ENCODE peak calls at places on chromosomes 13 and 19, in seven cellular contexts. One of them, this sample, is unnamed.

GRCh38 chr13:25811506-25811905 is 240.3 kb downstream of the SHISA2 start:
- DNase-seq in psoas muscle: no peak
- DNase-seq in omental fat pad: no peak
- DNase-seq in fibroblast of mammary gland: no peak
- DNase-seq in GM10248: no peak
- DNase-seq in upper lobe of left lung: no peak
- DNase-seq in stomach: no peak
- DNase-seq in this sample: no peak

GRCh38 chr13:48775804-48776203 is 122.1 kb downstream of the CYSLTR2 start:
- DNase-seq in fibroblast of mammary gland: peak; percentile 99
- DNase-seq in omental fat pad: no peak
- DNase-seq in stomach: no peak
- DNase-seq in upper lobe of left lung: no peak
- DNase-seq in psoas muscle: no peak
- DNase-seq in GM10248: no peak
- DNase-seq in this sample: no peak

GRCh38 chr19:29400917-29401711 is 124.7 kb upstream of the VSTM2B start:
- DNase-seq in upper lobe of left lung: no peak
- DNase-seq in psoas muscle: no peak
- DNase-seq in stomach: no peak
- DNase-seq in omental fat pad: no peak
- DNase-seq in fibroblast of mammary gland: peak; percentile 7
- DNase-seq in GM10248: no peak
- DNase-seq in this sample: no peak

GRCh38 chr13:71254384-71254783 is 612.6 kb downstream of the DACH1 start:
- DNase-seq in stomach: no peak
- DNase-seq in omental fat pad: no peak
- DNase-seq in psoas muscle: no peak
- DNase-seq in fibroblast of mammary gland: no peak
- DNase-seq in upper lobe of left lung: no peak
- DNase-seq in GM10248: no peak
- DNase-seq in this sample: no peak

GRCh38 chr19:2239771-2240770 is 3.4 kb downstream of the SF3A2 start:
- DNase-seq in omental fat pad: no peak
- DNase-seq in fibroblast of mammary gland: peak; percentile 44
- DNase-seq in GM10248: no peak
- DNase-seq in upper lobe of left lung: peak; percentile 32
- DNase-seq in stomach: no peak
- DNase-seq in psoas muscle: no peak
- DNase-seq in this sample: no peak

GRCh38 chr19:17948967-17949930 is 16.4 kb downstream of the CCDC124 start:
- DNase-seq in GM10248: no peak
- DNase-seq in omental fat pad: no peak
- DNase-seq in fibroblast of mammary gland: no peak
- DNase-seq in stomach: no peak
- DNase-seq in psoas muscle: no peak
- DNase-seq in upper lobe of left lung: no peak
- DNase-seq in this sample: peak; percentile 32

GRCh38 chr13:101429733-101430132 is 13.4 kb upstream of the NALCN start:
- DNase-seq in fibroblast of mammary gland: no peak
- DNase-seq in upper lobe of left lung: no peak
- DNase-seq in omental fat pad: no peak
- DNase-seq in psoas muscle: no peak
- DNase-seq in stomach: no peak
- DNase-seq in GM10248: no peak
- DNase-seq in this sample: no peak

GRCh38 chr19:29685326-29685725 is 20.1 kb downstream of the PLEKHF1 start:
- DNase-seq in fibroblast of mammary gland: peak; percentile 52
- DNase-seq in stomach: no peak
- DNase-seq in upper lobe of left lung: no peak
- DNase-seq in omental fat pad: no peak
- DNase-seq in GM10248: no peak
- DNase-seq in psoas muscle: no peak
- DNase-seq in this sample: no peak

GRCh38 chr19:44753932-44754742 is 5.6 kb downstream of the BCL3 start:
- DNase-seq in omental fat pad: peak; percentile 88
- DNase-seq in upper lobe of left lung: peak; percentile 98
- DNase-seq in fibroblast of mammary gland: peak; percentile 87
- DNase-seq in stomach: peak; percentile 96
- DNase-seq in psoas muscle: peak; percentile 96
- DNase-seq in GM10248: peak; percentile 81
- DNase-seq in this sample: peak; percentile 42

GRCh38 chr13:98482476-98483444 is 94.1 kb downstream of the STK24 start:
- DNase-seq in omental fat pad: no peak
- DNase-seq in GM10248: peak; percentile 45
- DNase-seq in psoas muscle: peak; percentile 68
- DNase-seq in upper lobe of left lung: peak; percentile 79
- DNase-seq in fibroblast of mammary gland: peak; percentile 79
- DNase-seq in stomach: peak; percentile 87
- DNase-seq in this sample: no peak
- TF ChIP-seq CTCF in omental fat pad: no peak
- TF ChIP-seq CTCF in GM10248: peak; percentile 42
- TF ChIP-seq CTCF in psoas muscle: peak; percentile 19
- TF ChIP-seq CTCF in upper lobe of left lung: no peak
- TF ChIP-seq CTCF in fibroblast of mammary gland: no peak
- TF ChIP-seq CTCF in stomach: no peak
- TF ChIP-seq CTCF in this sample: no peak

GRCh38 chr19:19262190-19263057 is 10.7 kb downstream of the TM6SF2 start:
- DNase-seq in stomach: no peak
- DNase-seq in omental fat pad: no peak
- DNase-seq in fibroblast of mammary gland: no peak
- DNase-seq in GM10248: no peak
- DNase-seq in psoas muscle: no peak
- DNase-seq in upper lobe of left lung: no peak
- DNase-seq in this sample: no peak
- TF ChIP-seq CTCF in stomach: no peak
- TF ChIP-seq CTCF in omental fat pad: no peak
- TF ChIP-seq CTCF in fibroblast of mammary gland: no peak
- TF ChIP-seq CTCF in GM10248: no peak
- TF ChIP-seq CTCF in psoas muscle: no peak
- TF ChIP-seq CTCF in upper lobe of left lung: no peak
- TF ChIP-seq CTCF in this sample: no peak

DNA sequence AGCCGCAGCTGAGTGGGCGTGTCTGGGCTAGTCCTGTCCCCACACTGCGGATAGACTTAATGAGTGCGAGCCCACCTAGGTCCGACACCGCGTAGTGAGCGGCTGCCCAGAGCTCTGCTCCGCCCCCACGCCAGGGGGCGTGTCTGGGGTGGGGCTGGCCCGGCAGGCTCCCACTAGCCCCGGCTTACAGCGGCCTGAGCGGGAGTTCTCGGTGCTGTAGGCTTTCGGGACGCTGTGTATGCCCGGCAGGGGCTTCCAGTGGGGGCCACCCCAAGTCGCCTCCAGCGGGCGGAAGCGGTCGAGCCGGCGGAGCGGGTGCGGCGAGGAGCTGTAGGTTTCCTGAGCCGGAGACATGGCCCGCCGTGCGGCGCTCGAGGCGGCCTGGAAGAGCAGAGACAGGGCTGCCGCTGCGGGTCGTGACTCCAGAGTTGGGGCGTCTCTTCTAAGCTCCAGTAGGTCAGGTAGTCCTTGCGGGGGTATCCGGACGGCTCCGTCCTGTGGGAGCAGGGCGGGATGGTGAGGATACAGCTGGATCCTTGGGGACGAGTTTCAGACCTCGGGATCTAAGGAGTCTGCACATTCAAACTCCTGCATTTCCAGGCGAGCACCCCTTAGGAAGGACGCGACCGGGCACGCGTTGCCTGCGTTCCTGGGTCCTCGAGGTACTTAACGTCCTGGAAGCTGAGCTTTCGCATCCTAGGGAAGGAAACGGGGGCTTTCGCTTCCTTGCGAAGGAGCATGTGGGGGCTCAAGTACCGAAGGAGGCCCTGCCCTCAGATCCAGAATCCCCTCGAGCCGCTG is 1.2 kb downstream of the CGB7 start:
- DNase-seq in omental fat pad: no peak
- DNase-seq in psoas muscle: peak; percentile 66
- DNase-seq in stomach: peak; percentile 60
- DNase-seq in GM10248: peak; percentile 84
- DNase-seq in upper lobe of left lung: peak; percentile 57
- DNase-seq in fibroblast of mammary gland: peak; percentile 21
- DNase-seq in this sample: peak; percentile 48
- TF ChIP-seq CTCF in omental fat pad: no peak
- TF ChIP-seq CTCF in psoas muscle: peak; percentile 46
- TF ChIP-seq CTCF in stomach: peak; percentile 15
- TF ChIP-seq CTCF in GM10248: peak; percentile 9
- TF ChIP-seq CTCF in upper lobe of left lung: peak; percentile 37
- TF ChIP-seq CTCF in fibroblast of mammary gland: no peak
- TF ChIP-seq CTCF in this sample: no peak

GRCh38 chr19:54918499-54918898 is 12.6 kb downstream of the NCR1 start:
- DNase-seq in psoas muscle: no peak
- DNase-seq in fibroblast of mammary gland: no peak
- DNase-seq in upper lobe of left lung: no peak
- DNase-seq in GM10248: no peak
- DNase-seq in omental fat pad: no peak
- DNase-seq in stomach: no peak
- DNase-seq in this sample: no peak

GRCh38 chr19:54921082-54921481 is 15.1 kb downstream of the NCR1 start:
- DNase-seq in GM10248: no peak
- DNase-seq in stomach: no peak
- DNase-seq in omental fat pad: no peak
- DNase-seq in upper lobe of left lung: no peak
- DNase-seq in fibroblast of mammary gland: no peak
- DNase-seq in psoas muscle: no peak
- DNase-seq in this sample: no peak

GRCh38 chr19:54916822-54917221 is 10.9 kb downstream of the NCR1 start:
- DNase-seq in upper lobe of left lung: no peak
- DNase-seq in GM10248: peak; percentile 57
- DNase-seq in fibroblast of mammary gland: no peak
- DNase-seq in psoas muscle: no peak
- DNase-seq in omental fat pad: no peak
- DNase-seq in stomach: no peak
- DNase-seq in this sample: peak; percentile 38
- TF ChIP-seq CTCF in upper lobe of left lung: no peak
- TF ChIP-seq CTCF in GM10248: no peak
- TF ChIP-seq CTCF in fibroblast of mammary gland: no peak
- TF ChIP-seq CTCF in psoas muscle: no peak
- TF ChIP-seq CTCF in omental fat pad: no peak
- TF ChIP-seq CTCF in stomach: no peak
- TF ChIP-seq CTCF in this sample: no peak

DNA sequence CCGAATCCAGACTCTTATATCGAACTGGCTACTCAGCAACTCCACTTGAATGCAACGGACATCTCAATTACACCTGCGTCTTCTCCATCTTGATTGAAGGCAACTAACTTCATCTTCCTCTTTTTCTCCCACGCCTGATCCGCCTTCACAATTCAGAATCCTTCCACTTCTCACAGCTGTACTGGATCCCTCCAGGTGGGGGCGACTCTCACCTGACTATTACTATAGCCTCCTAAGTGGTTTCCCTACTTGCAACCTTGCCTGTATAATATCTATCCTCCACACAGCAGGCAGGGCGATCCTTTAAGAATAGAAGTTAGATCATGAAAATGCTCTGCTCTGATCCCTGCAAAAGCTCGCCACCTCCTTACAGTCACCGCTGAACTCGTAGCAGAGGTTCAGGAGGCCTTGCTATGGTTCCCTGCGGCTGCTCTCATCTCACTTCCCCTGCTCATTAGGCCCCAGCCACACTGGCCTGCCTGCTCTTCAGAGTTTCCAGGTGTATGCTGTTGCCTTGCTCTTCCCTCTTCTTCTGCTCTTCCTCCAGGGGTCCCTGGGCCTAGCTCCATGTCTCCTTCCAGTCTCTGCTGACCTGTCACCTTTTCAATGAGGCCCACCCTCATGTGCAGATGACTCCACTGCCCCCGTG is 31.9 kb downstream of the RFXAP start:
- DNase-seq in fibroblast of mammary gland: peak; percentile 18
- DNase-seq in stomach: no peak
- DNase-seq in GM10248: no peak
- DNase-seq in psoas muscle: no peak
- DNase-seq in omental fat pad: no peak
- DNase-seq in upper lobe of left lung: no peak
- DNase-seq in this sample: no peak
- TF ChIP-seq CTCF in fibroblast of mammary gland: peak; percentile 28
- TF ChIP-seq CTCF in stomach: no peak
- TF ChIP-seq CTCF in GM10248: no peak
- TF ChIP-seq CTCF in psoas muscle: peak; percentile 12
- TF ChIP-seq CTCF in omental fat pad: no peak
- TF ChIP-seq CTCF in upper lobe of left lung: no peak
- TF ChIP-seq CTCF in this sample: no peak

DNA sequence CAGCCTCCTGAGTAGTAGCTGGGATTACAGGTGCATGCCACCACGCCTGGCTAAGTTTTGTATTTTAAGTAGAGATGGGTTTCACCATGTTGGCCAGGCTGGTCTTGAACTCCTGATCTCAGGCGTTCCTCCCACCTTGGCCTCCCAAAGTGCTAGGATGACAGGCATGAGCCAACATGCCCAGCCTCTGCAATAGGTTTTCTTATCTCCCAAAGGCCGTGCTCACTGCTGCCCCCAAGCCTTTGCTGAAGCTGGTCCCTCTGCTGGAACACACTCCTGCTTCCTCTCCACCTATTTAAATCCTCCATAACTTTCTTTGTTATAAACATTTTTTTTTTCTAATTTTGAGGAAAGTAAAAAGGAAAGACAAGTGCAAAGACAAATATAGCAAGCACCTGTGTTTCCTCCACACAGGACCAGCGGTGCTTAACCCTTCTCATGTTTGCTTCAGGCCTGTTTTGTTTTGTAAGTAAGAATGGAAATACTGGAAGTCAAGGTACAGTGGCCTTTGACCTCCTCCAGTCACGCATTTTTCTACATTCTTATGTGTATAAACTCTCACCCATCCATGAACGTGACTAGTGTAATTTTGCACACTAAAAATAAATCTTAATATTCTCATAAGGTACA is 14.5 kb upstream of the TNFAIP8L1 start:
- DNase-seq in omental fat pad: no peak
- DNase-seq in stomach: no peak
- DNase-seq in psoas muscle: no peak
- DNase-seq in upper lobe of left lung: no peak
- DNase-seq in GM10248: no peak
- DNase-seq in fibroblast of mammary gland: no peak
- DNase-seq in this sample: no peak
- TF ChIP-seq CTCF in omental fat pad: no peak
- TF ChIP-seq CTCF in stomach: no peak
- TF ChIP-seq CTCF in psoas muscle: peak; percentile 10
- TF ChIP-seq CTCF in upper lobe of left lung: no peak
- TF ChIP-seq CTCF in GM10248: peak; percentile 21
- TF ChIP-seq CTCF in fibroblast of mammary gland: peak; percentile 29
- TF ChIP-seq CTCF in this sample: no peak

GRCh38 chr13:113584870-113585671 is 518 bp downstream of the TFDP1 start:
- DNase-seq in psoas muscle: no peak
- DNase-seq in stomach: peak; percentile 24
- DNase-seq in fibroblast of mammary gland: peak; percentile 3
- DNase-seq in GM10248: peak; percentile 68
- DNase-seq in omental fat pad: no peak
- DNase-seq in upper lobe of left lung: no peak
- DNase-seq in this sample: no peak
- TF ChIP-seq CTCF in psoas muscle: no peak
- TF ChIP-seq CTCF in stomach: no peak
- TF ChIP-seq CTCF in fibroblast of mammary gland: no peak
- TF ChIP-seq CTCF in GM10248: no peak
- TF ChIP-seq CTCF in omental fat pad: no peak
- TF ChIP-seq CTCF in upper lobe of left lung: no peak
- TF ChIP-seq CTCF in this sample: no peak